ENCODE peak calls at places on chromosomes 5 and 9, in four cellular contexts. C, S, X and I are unnamed samples.

GRCh38 chr9:7273575-7273974 is 515.8 kb downstream of the KDM4C start:
- DNase-seq in C (peak; percentile 40), S (no peak), X (no peak), I (no peak)

GRCh38 chr5:127935398-127935797 is 148.2 kb upstream of the SLC12A2 start:
- DNase-seq in C (no peak), S (no peak), X (no peak), I (no peak)

GRCh38 chr5:79800979-79801827 is 111.6 kb downstream of the CMYA5 start:
- DNase-seq in C (peak; percentile 28), S (no peak), X (no peak), I (no peak)

GRCh38 chr5:88659529-88660325 is 223.3 kb downstream of the MEF2C start:
- DNase-seq in C (no peak), S (peak; percentile 88), X (peak; percentile 73), I (peak; percentile 92)

GRCh38 chr9:105053209-105053652 is 125.3 kb upstream of the ABCA1 start:
- DNase-seq in C (peak; percentile 94), S (no peak), X (no peak), I (no peak)

GRCh38 chr5:180088561-180088960 is 17.0 kb upstream of the RNF130 start:
- DNase-seq in C (no peak), S (peak; percentile 46), X (no peak), I (no peak)

GRCh38 chr9:98533132-98533531 is 175.6 kb downstream of the GABBR2 start:
- DNase-seq in C (peak; percentile 62), S (no peak), X (no peak), I (peak; percentile 33)

GRCh38 chr5:45385321-45386058 is 310.7 kb downstream of the HCN1 start:
- DNase-seq in C (peak; percentile 68), S (no peak), X (no peak), I (no peak)

GRCh38 chr9:7392161-7392560 is 407.4 kb downstream of the DMAC1 start:
- DNase-seq in C (no peak), S (no peak), X (no peak), I (no peak)

GRCh38 chr5:1832511-1833250 is 31.5 kb downstream of the NDUFS6 start:
- DNase-seq in C (no peak), S (no peak), X (peak; percentile 56), I (no peak)

GRCh38 chr9:136093995-136094881 is 851 bp downstream of the NACC2 start:
- DNase-seq in C (peak; percentile 31), S (peak; percentile 73), X (peak; percentile 92), I (no peak)

GRCh38 chr5:126471875-126472537 is 48.8 kb downstream of the GRAMD2B start:
- DNase-seq in C (peak; percentile 88), S (no peak), X (no peak), I (no peak)

GRCh38 chr9:33030285-33030684 is 5.2 kb downstream of the DNAJA1 start:
- DNase-seq in C (no peak), S (no peak), X (no peak), I (no peak)

GRCh38 chr5:139037732-139038131 is 160.4 kb downstream of the SIL1 start:
- DNase-seq in C (peak; percentile 11), S (peak; percentile 1), X (no peak), I (no peak)

GRCh38 chr9:126309427-126310179 is 17.0 kb upstream of the MVB12B start:
- DNase-seq in C (no peak), S (peak; percentile 21), X (no peak), I (no peak)

GRCh38 chr9:128724744-128725211 is 851 bp upstream of the ZDHHC12 start:
- DNase-seq in C (peak; percentile 64), S (peak; percentile 94), X (peak; percentile 87), I (peak; percentile 65)

GRCh38 chr5:72612810-72613209 is 105.6 kb upstream of the ZNF366 start:
- DNase-seq in C (peak; percentile 25), S (no peak), X (no peak), I (no peak)

GRCh38 chr5:16784088-16784487 is 152.0 kb downstream of the MYO10 start:
- DNase-seq in C (peak; percentile 91), S (no peak), X (no peak), I (no peak)

GRCh38 chr5:102670224-102670836 is 84.8 kb upstream of the PAM start:
- DNase-seq in C (no peak), S (peak; percentile 80), X (no peak), I (peak; percentile 71)

GRCh38 chr5:74641014-74641777 is 668 bp upstream of the ENC1 start:
- DNase-seq in C (peak; percentile 64), S (peak; percentile 90), X (peak; percentile 89), I (no peak)

GRCh38 chr9:135070964-135071735 is 16.3 kb upstream of the OLFM1 start:
- DNase-seq in C (no peak), S (peak; percentile 24), X (peak; percentile 28), I (no peak)

GRCh38 chr5:68011801-68012200 is 203.8 kb upstream of the PIK3R1 start:
- DNase-seq in C (no peak), S (no peak), X (no peak), I (no peak)

DNA sequence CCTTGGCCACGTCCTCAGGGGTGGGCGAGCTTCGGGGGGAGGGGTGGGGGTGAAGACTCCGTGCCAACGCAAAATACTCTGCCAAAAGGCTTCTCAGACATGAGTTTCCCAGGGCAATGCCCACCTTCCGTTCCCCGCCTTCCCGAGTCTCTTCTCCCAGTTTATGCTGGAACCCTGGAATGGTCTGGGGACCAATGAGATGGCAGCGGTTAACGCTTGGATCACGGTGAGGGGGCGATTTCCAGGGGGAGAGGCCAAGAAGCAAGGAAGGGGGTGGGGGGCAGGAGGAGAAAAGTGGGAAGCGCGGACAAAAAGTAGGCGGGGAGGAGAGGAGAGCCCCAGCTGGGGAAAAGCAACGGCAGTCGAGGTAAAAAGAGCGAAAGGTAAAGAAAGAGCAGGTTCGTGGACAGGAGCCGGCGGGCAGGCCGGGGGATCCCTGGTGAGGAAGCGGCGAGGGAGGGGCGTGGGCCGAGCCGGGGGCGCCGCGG is 593 bp upstream of the SNCAIP start:
- DNase-seq in C (no peak), S (peak; percentile 76), X (peak; percentile 73), I (no peak)
- H3K9ac ChIP-seq in C (peak overlapping the region; percentile 42), S (no peak overlapping the region), X (no peak overlapping the region), I (no peak overlapping the region)

DNA sequence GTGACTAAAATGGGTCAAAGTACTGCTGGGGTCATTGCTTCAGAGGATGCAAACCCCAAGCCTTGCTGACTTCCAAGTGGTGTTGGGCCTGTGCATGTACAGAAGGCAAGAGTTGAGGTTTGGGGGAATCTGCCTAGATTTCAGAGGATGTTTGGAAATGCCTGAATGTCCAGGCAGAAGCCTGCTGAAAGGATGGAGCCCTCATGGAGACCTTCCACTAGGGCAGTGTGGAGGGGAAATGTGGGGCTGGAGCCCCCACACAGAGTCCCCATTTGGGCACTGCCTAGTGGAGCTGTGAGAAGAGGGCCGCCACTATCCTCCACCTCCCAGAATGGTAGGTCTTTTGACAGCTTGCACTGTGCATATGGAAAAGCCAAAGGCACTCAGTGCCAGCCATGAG is 377.7 kb upstream of the TRPC7 start:
- DNase-seq in C (no peak), S (no peak), X (no peak), I (no peak)
- H3K9ac ChIP-seq in C (no peak overlapping the region), S (no peak overlapping the region), X (no peak overlapping the region), I (no peak overlapping the region)

GRCh38 chr9:89115426-89115825 is 63.2 kb downstream of the SHC3 start:
- DNase-seq in C (no peak), S (no peak), X (no peak), I (no peak)
- H3K9ac ChIP-seq in C (no peak overlapping the region), S (no peak overlapping the region), X (no peak overlapping the region), I (no peak overlapping the region)

DNA sequence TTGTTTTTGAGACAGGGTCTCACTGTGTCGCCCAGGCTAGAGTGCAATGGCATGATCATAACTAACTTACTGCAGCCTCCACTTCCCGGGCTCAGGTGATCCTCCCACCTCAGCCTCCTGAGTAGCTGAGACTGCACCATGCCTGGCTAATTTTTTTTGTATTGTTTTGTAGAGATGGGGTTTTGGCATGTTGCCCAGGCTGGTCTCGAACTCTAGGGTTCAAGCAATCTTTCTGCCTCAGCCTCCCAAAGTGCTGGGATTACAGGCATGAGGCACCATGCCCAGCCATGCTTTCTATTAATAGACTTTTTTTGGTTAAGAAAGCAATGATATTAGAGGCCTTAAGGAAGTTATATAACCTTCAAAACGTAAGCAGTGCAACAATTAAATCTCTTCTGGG is 23.3 kb downstream of the CLTA start:
- DNase-seq in C (no peak), S (no peak), X (no peak), I (no peak)
- H3K9ac ChIP-seq in C (no peak overlapping the region), S (no peak overlapping the region), X (no peak overlapping the region), I (no peak overlapping the region)

GRCh38 chr9:117340422-117340821 is 74.4 kb downstream of the ASTN2 start:
- DNase-seq in C (no peak), S (no peak), X (no peak), I (no peak)
- H3K9ac ChIP-seq in C (no peak overlapping the region), S (no peak overlapping the region), X (no peak overlapping the region), I (no peak overlapping the region)

DNA sequence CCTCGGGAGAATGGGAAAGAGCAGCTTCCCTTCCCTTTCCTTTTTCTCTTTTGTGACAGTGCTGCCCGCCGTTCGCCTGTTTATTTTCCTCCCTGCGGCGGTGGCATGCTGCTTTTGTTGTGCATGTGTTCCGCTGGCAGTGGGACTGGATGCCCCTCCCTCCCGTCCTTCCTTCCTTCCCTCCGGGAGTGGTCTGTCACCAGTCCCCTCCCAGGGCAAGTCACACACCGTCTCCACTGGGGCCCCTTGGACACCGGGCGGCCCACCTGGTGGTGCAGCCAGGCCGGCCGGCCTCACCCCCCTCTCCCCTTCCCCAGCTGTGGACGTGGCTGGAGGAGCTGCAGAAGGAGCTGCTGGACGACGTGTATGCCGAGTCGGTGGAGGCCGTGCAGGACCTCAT is 214.7 kb downstream of the TRIO start:
- DNase-seq in C (no peak), S (peak; percentile 84), X (no peak), I (no peak)
- H3K9ac ChIP-seq in C (no peak overlapping the region), S (no peak overlapping the region), X (no peak overlapping the region), I (no peak overlapping the region)

GRCh38 chr5:135472141-135472540 is 20.0 kb upstream of the TIFAB start:
- DNase-seq in C (no peak), S (no peak), X (peak; percentile 4), I (no peak)
- H3K9ac ChIP-seq in C (no peak overlapping the region), S (no peak overlapping the region), X (no peak overlapping the region), I (no peak overlapping the region)

DNA sequence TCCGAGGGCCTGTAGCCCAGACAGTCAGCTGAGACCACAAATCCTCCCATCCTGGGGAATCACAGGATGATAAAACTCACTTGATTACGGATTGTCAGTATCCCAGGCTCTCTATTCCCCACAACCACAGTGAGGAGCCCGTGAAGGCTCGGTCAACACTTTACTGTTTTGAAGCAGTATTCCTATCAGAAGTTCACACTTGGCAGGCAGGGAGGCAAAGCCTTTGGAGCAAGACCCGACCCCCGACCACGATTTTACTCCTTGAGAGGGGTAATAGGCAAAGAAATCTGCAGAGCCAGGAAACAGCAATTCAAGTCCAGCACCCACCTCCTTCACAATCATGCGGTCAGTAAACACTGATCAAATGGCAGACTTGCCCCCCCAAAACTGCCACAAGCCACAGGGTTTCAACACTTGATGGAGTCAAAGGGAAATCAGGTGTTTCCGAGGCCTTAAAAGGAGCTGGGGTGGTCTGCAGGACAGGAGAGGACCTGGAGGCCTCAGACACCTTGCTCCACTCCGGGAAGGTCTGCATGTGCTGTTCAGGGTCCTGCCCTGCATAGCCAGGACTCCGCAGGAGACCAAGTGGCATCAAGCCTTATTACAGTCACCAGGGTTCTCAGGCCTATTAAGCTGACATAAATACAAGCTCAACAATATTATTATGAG is 25.2 kb downstream of the BICD2 start:
- DNase-seq in C (no peak), S (peak; percentile 37), X (peak; percentile 27), I (no peak)
- H3K9ac ChIP-seq in C (no peak overlapping the region), S (no peak overlapping the region), X (no peak overlapping the region), I (no peak overlapping the region)

GRCh38 chr9:137303031-137303892 is 1.2 kb upstream of the NRARP start:
- DNase-seq in C (no peak), S (peak; percentile 80), X (peak; percentile 82), I (no peak)
- H3K9ac ChIP-seq in C (no peak overlapping the region), S (no peak overlapping the region), X (no peak overlapping the region), I (no peak overlapping the region)